ENCODE peak calls at places on chromosome 22, in four cellular contexts. M is dorsolateral prefrontal cortex, D is NCI-H774, O is HEK293T. L is an unnamed sample.
A peak's percentile ranks its signal among the peaks of the same experiment; 100 is the strongest.

GRCh38 chr22:43535336-43535735 is 123.5 kb downstream of the MPPED1 start:
- DNase-seq in M (no peak), D (no peak), O (no peak), L (no peak)

GRCh38 chr22:31082606-31083376 is 1.7 kb downstream of the SMTN start:
- DNase-seq in M (no peak), D (no peak), O (peak; percentile 71), L (peak; percentile 33)

GRCh38 chr22:49754674-49755590 is 72.7 kb downstream of the BRD1 start:
- DNase-seq in M (no peak), D (no peak), O (no peak), L (no peak)

GRCh38 chr22:39992088-39992826 is 2.5 kb upstream of the FAM83F start:
- DNase-seq in M (no peak), D (no peak), O (no peak), L (no peak)

GRCh38 chr22:45263790-45264269 is 20.9 kb upstream of the UPK3A start:
- DNase-seq in M (peak; percentile 50), D (no peak), O (peak; percentile 75), L (peak; percentile 59)

GRCh38 chr22:39574779-39575551 is 4.4 kb downstream of the CACNA1I start:
- DNase-seq in M (no peak), D (no peak), O (no peak), L (peak; percentile 75)

GRCh38 chr22:35604671-35605457 is 12.3 kb downstream of the MB start:
- DNase-seq in M (no peak), D (no peak), O (no peak), L (no peak)

GRCh38 chr22:24153959-24154358 is 27.3 kb upstream of the SUSD2 start:
- DNase-seq in M (no peak), D (no peak), O (no peak), L (no peak)

GRCh38 chr22:44916281-44917231 is 93.2 kb downstream of the PHF21B start:
- DNase-seq in M (peak; percentile 8), D (no peak), O (no peak), L (no peak)

GRCh38 chr22:19527861-19528417 is 3.7 kb upstream of the CLDN5 start:
- DNase-seq in M (no peak), D (no peak), O (peak; percentile 9), L (no peak)

GRCh38 chr22:36756746-36757607 is 18.9 kb downstream of the IFT27 start:
- DNase-seq in M (no peak), D (no peak), O (no peak), L (no peak)

GRCh38 chr22:45164217-45165123 is 745 bp downstream of the NUP50 start:
- DNase-seq in M (no peak), D (no peak), O (peak; percentile 51), L (no peak)

GRCh38 chr22:19758896-19759458 is 1.6 kb upstream of the TBX1 start:
- DNase-seq in M (no peak), D (no peak), O (no peak), L (no peak)

GRCh38 chr22:50562523-50563409 is at the start of gene SYCE3:
- DNase-seq in M (peak; percentile 93), D (peak; percentile 83), O (peak; percentile 98), L (peak; percentile 85)

GRCh38 chr22:35634015-35634414 is 14.2 kb upstream of the APOL6 start:
- DNase-seq in M (no peak), D (no peak), O (no peak), L (no peak)

GRCh38 chr22:18068381-18068988 is 9.3 kb upstream of the PEX26 start:
- DNase-seq in M (no peak), D (no peak), O (no peak), L (no peak)

GRCh38 chr22:36339171-36340065 is 48.3 kb downstream of the MYH9 start:
- DNase-seq in M (no peak), D (no peak), O (no peak), L (peak; percentile 45)

GRCh38 chr22:23122216-23122957 is 19.4 kb downstream of the RSPH14 start:
- DNase-seq in M (no peak), D (no peak), O (no peak), L (no peak)

GRCh38 chr22:22164541-22165272 is 79.9 kb upstream of the VPREB1 start:
- DNase-seq in M (no peak), D (no peak), O (no peak), L (no peak)

GRCh38 chr22:47872761-47873535 is 1110.5 kb downstream of the TBC1D22A start:
- DNase-seq in M (no peak), D (no peak), O (no peak), L (no peak)

GRCh38 chr22:41940853-41941765 is 5.8 kb downstream of the CENPM start:
- DNase-seq in M (peak; percentile 90), D (peak; percentile 23), O (peak; percentile 76), L (peak; percentile 57)

GRCh38 chr22:49770454-49771265 is 57.0 kb downstream of the BRD1 start:
- DNase-seq in M (no peak), D (no peak), O (no peak), L (no peak)

GRCh38 chr22:49655168-49655812 is 172.4 kb downstream of the BRD1 start:
- DNase-seq in M (no peak), D (no peak), O (no peak), L (no peak)

GRCh38 chr22:19172213-19173046 is 6.1 kb downstream of the SLC25A1 start:
- DNase-seq in M (no peak), D (no peak), O (no peak), L (no peak)

GRCh38 chr22:25758316-25758715 is 16.3 kb downstream of the MYO18B start:
- DNase-seq in M (no peak), D (no peak), O (no peak), L (no peak)

L was measured in amniotic stem cell.